ENCODE peak calls at places on chromosomes 13 and 19, in nine cellular contexts. C is PC-3, O is cardiac muscle cell, B is neural progenitor cell, M is uterus, U is brain microvascular endothelial cell, D is sigmoid colon, A is left lung, Z is heart right ventricle. L is an unnamed sample.

GRCh38 chr13:43107780-43108179 is 84.4 kb downstream of the DNAJC15 start:
- DNase-seq in C (peak; percentile 53), O (no peak), B (no peak), M (no peak), U (no peak), D (no peak), A (no peak), Z (no peak), L (no peak)

GRCh38 chr13:102935896-102936321 is 90.1 kb downstream of the ERCC5 start:
- DNase-seq in C (no peak), O (no peak), B (peak; percentile 18), M (no peak), U (no peak), D (no peak), A (no peak), Z (no peak), L (no peak)

GRCh38 chr13:48749699-48750473 is 96.2 kb downstream of the CYSLTR2 start:
- DNase-seq in C (peak; percentile 98), O (peak; percentile 68), B (peak; percentile 62), M (peak; percentile 94), U (peak; percentile 100), D (peak; percentile 94), A (peak; percentile 69), Z (peak; percentile 72), L (peak; percentile 75)

GRCh38 chr19:18650048-18650435 is 13.2 kb downstream of the KLHL26 start:
- DNase-seq in C (no peak), O (no peak), B (no peak), M (peak; percentile 51), U (peak; percentile 59), D (peak; percentile 88), A (no peak), Z (peak; percentile 63), L (no peak)

GRCh38 chr13:80239571-80240255 is 101.2 kb downstream of the SPRY2 start:
- DNase-seq in C (peak; percentile 71), O (no peak), B (no peak), M (no peak), U (no peak), D (no peak), A (no peak), Z (no peak), L (no peak)

GRCh38 chr13:66933994-66934393 is 296.1 kb downstream of the PCDH9 start:
- DNase-seq in C (peak; percentile 89), O (no peak), B (no peak), M (no peak), U (peak; percentile 86), D (no peak), A (no peak), Z (no peak), L (no peak)

GRCh38 chr13:46035066-46035465 is 17.5 kb downstream of the ZC3H13 start:
- DNase-seq in C (no peak), O (no peak), B (no peak), M (no peak), U (no peak), D (no peak), A (no peak), Z (no peak), L (no peak)

GRCh38 chr13:46006688-46007452 is 45.7 kb downstream of the ZC3H13 start:
- DNase-seq in C (no peak), O (no peak), B (no peak), M (no peak), U (no peak), D (no peak), A (no peak), Z (no peak), L (no peak)

GRCh38 chr13:28353679-28354078 is 141.2 kb downstream of the FLT1 start:
- DNase-seq in C (no peak), O (no peak), B (no peak), M (no peak), U (no peak), D (no peak), A (no peak), Z (no peak), L (no peak)

GRCh38 chr13:75771818-75772217 is 135.7 kb downstream of the LMO7 start:
- DNase-seq in C (peak; percentile 80), O (no peak), B (no peak), M (no peak), U (peak; percentile 43), D (no peak), A (no peak), Z (no peak), L (no peak)

GRCh38 chr19:49442354-49442753 is 1.0 kb upstream of the SLC17A7 start:
- DNase-seq in C (peak; percentile 20), O (no peak), B (peak; percentile 67), M (peak; percentile 65), U (no peak), D (peak; percentile 86), A (no peak), Z (peak; percentile 52), L (no peak)

GRCh38 chr13:113050856-113051431 is 54.6 kb upstream of the F7 start:
- DNase-seq in C (no peak), O (no peak), B (no peak), M (no peak), U (no peak), D (no peak), A (peak; percentile 10), Z (peak; percentile 9), L (peak; percentile 55)

GRCh38 chr19:32675720-32676185 is at the start of gene RGS9BP:
- DNase-seq in C (peak; percentile 61), O (peak; percentile 72), B (peak; percentile 70), M (peak; percentile 77), U (peak; percentile 39), D (peak; percentile 94), A (peak; percentile 87), Z (peak; percentile 90), L (peak; percentile 82)

GRCh38 chr19:9151367-9151766 is 11.2 kb downstream of the ZNF317 start:
- DNase-seq in C (no peak), O (no peak), B (no peak), M (no peak), U (no peak), D (no peak), A (no peak), Z (no peak), L (no peak)

GRCh38 chr13:65460136-65460535 is 1770.0 kb downstream of the PCDH9 start:
- DNase-seq in C (no peak), O (no peak), B (no peak), M (no peak), U (no peak), D (no peak), A (no peak), Z (no peak), L (no peak)

GRCh38 chr19:1665565-1666047 is 13.2 kb upstream of the TCF3 start:
- DNase-seq in C (no peak), O (peak; percentile 47), B (no peak), M (no peak), U (no peak), D (no peak), A (no peak), Z (no peak), L (no peak)

GRCh38 chr19:7773841-7774240 is 10.8 kb downstream of the CLEC4M start:
- DNase-seq in C (no peak), O (no peak), B (no peak), M (no peak), U (no peak), D (no peak), A (no peak), Z (no peak), L (no peak)

GRCh38 chr19:5864725-5865486 is 5.4 kb downstream of the FUT5 start:
- DNase-seq in C (no peak), O (no peak), B (no peak), M (no peak), U (no peak), D (no peak), A (no peak), Z (no peak), L (no peak)
- TF ChIP-seq CTCF in C (peak; percentile 36), O (peak; percentile 9), B (no peak), M (no peak), U (peak; percentile 32), D (no peak), A (no peak), Z (no peak), L (no peak)

GRCh38 chr19:45245334-45245787 is at the start of gene EXOC3L2:
- DNase-seq in C (no peak), O (no peak), B (no peak), M (no peak), U (no peak), D (no peak), A (no peak), Z (peak; percentile 49), L (no peak)
- H3K4me3 ChIP-seq in C (no peak within 1 kb of the TSS), O (no peak within 1 kb of the TSS), B (no peak within 1 kb of the TSS), M (no peak within 1 kb of the TSS), U (no peak within 1 kb of the TSS), D (no peak within 1 kb of the TSS), A (peak within 1 kb of the TSS; percentile 21), Z (peak within 1 kb of the TSS; percentile 40), L (no peak within 1 kb of the TSS)

GRCh38 chr19:5718032-5718578 is 1.8 kb downstream of the LONP1 start:
- DNase-seq in C (no peak), O (no peak), B (no peak), M (no peak), U (peak; percentile 62), D (no peak), A (no peak), Z (no peak), L (no peak)
- H3K27ac ChIP-seq in C (peak overlapping the region; percentile 93), O (peak overlapping the region; percentile 93), B (no peak overlapping the region), M (no peak overlapping the region), U (peak overlapping the region; percentile 90), D (no peak overlapping the region), A (no peak overlapping the region), Z (no peak overlapping the region), L (no peak overlapping the region)

DNA sequence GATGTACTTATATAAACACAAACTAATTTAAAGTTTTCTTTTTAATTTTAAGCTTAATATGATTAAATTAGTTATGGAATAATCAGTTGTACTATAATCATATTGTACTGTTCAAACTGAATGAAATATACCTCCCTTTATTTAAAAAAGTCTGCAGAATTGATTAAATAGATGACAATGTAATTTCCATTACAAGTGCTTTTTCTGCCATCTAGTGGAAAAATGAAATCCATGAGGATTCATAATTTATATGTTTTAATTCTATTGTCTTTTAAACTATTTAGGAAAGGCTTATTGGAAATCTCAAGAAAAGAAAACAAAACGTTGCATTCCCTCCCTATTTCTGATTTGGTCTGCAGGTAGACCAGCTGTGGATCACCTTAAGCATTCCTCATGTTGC is 30.8 kb downstream of the MZT1 start:
- DNase-seq in C (peak; percentile 46), O (no peak), B (no peak), M (no peak), U (no peak), D (no peak), A (no peak), Z (no peak), L (no peak)
- TF ChIP-seq CTCF in C (peak; percentile 59), O (peak; percentile 32), B (peak; percentile 40), M (peak; percentile 21), U (no peak), D (no peak), A (no peak), Z (peak; percentile 39), L (peak; percentile 67)

DNA sequence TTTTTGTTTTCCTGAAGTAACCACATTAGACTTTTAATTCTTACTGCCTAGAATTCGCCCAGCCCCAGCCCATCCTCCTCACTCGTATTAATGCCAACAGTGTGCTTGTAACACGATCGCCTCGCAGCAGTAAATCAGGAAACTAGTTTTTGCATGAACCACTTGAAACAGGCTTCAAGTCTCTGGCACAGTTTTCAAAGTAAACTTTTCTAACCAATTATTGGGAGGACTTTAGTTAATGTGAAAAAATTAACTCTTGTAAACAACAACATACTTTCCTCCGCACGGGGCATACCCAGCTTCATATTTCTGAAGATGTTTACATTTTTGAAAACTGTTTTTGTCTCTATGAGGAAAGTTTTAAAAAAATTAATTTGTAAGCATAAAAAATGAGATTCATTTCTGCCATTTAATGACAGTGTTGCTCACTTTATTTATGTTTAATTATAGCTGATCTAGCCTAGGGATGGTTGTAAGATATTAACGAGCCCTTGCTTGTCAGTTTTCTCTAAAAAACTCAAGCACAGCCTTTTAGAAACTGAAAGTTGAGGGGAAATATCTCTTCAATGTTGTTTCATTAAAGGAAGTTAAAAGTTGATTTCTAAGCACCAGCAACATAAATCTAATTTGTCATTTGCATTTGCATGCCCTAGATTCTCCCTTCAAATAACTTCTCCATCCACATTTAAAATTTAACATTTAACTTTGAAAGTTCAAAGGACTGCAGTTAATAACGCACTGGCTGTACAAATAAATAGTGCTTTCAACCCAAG is 39.4 kb downstream of the TNFRSF19 start:
- DNase-seq in C (peak; percentile 55), O (no peak), B (no peak), M (peak; percentile 57), U (peak; percentile 56), D (no peak), A (peak; percentile 64), Z (no peak), L (no peak)
- H3K4me3 ChIP-seq in C (peak overlapping the region; percentile 33), O (no peak overlapping the region), B (no peak overlapping the region), M (peak overlapping the region; percentile 15), U (no peak overlapping the region), D (peak overlapping the region; percentile 16), A (peak overlapping the region; percentile 6), Z (peak overlapping the region; percentile 6), L (no peak overlapping the region)

L was measured in dorsolateral prefrontal cortex.